ENCODE peak calls at places on chromosomes 3 and 15, in four cellular contexts. D is fibroblast of pulmonary artery, G is NCI-H69, R is HAP-1. F is an unnamed sample.

GRCh38 chr3:122183521-122183892 is at the start of gene CASR:
- DNase-seq in D (no peak), G (no peak), R (no peak), F (no peak)

GRCh38 chr15:31326729-31327673 is at the start of gene KLF13:
- DNase-seq in D (peak), G (peak), R (no peak), F (no peak)

GRCh38 chr3:185658504-185658912 is 72.4 kb downstream of the SENP2 start:
- DNase-seq in D (peak), G (no peak), R (no peak), F (peak)

GRCh38 chr15:47196057-47196456 is 521.2 kb upstream of the SEMA6D start:
- DNase-seq in D (peak), G (peak), R (peak), F (peak)

GRCh38 chr3:38843898-38844297 is 27.9 kb upstream of the SCN10A start:
- DNase-seq in D (peak), G (peak), R (no peak), F (no peak)

GRCh38 chr3:45677045-45677436 is 12.2 kb upstream of the SACM1L start:
- DNase-seq in D (peak), G (no peak), R (no peak), F (peak)

GRCh38 chr3:32835943-32836342 is 18.1 kb downstream of the TRIM71 start:
- DNase-seq in D (no peak), G (no peak), R (no peak), F (no peak)

GRCh38 chr15:45091161-45091560 is 22.8 kb downstream of the DUOX2 start:
- DNase-seq in D (peak), G (no peak), R (no peak), F (no peak)

GRCh38 chr3:133097214-133097613 is 59.0 kb downstream of the TMEM108 start:
- DNase-seq in D (peak), G (peak), R (no peak), F (no peak)

GRCh38 chr15:46652256-46652655 is 1017.4 kb downstream of the SQOR start:
- DNase-seq in D (no peak), G (peak), R (no peak), F (no peak)

GRCh38 chr3:100334340-100335136 is at the start of gene NIT2:
- DNase-seq in D (peak), G (peak), R (peak), F (peak)

GRCh38 chr15:44215594-44215993 is 20.5 kb upstream of the FRMD5 start:
- DNase-seq in D (peak), G (peak), R (no peak), F (no peak)

GRCh38 chr3:119748996-119749395 is 32.9 kb upstream of the NR1I2 start:
- DNase-seq in D (no peak), G (no peak), R (no peak), F (no peak)

GRCh38 chr3:15924914-15925313 is 127.1 kb upstream of the ANKRD28 start:
- DNase-seq in D (no peak), G (peak), R (no peak), F (no peak)

GRCh38 chr3:80141557-80141956 is 373.8 kb upstream of the ROBO1 start:
- DNase-seq in D (no peak), G (no peak), R (no peak), F (no peak)

GRCh38 chr15:31212286-31212685 is 110.8 kb upstream of the TRPM1 start:
- DNase-seq in D (no peak), G (no peak), R (no peak), F (no peak)

GRCh38 chr15:101169457-101170071 is 82.3 kb downstream of the CHSY1 start:
- DNase-seq in D (peak), G (no peak), R (no peak), F (no peak)

GRCh38 chr3:123892195-123892594 is 8.1 kb upstream of the MYLK start:
- DNase-seq in D (no peak), G (no peak), R (no peak), F (no peak)

GRCh38 chr3:53588122-53588521 is 93.7 kb downstream of the CACNA1D start:
- DNase-seq in D (no peak), G (no peak), R (no peak), F (no peak)

GRCh38 chr3:158961911-158962310 is 160.1 kb downstream of the MFSD1 start:
- DNase-seq in D (no peak), G (no peak), R (no peak), F (no peak)

GRCh38 chr15:62187425-62187824 is 22.3 kb upstream of the C2CD4B start:
- DNase-seq in D (no peak), G (no peak), R (no peak), F (no peak)

GRCh38 chr15:63902671-63903035 is 68.9 kb upstream of the HERC1 start:
- DNase-seq in D (no peak), G (no peak), R (no peak), F (no peak)

GRCh38 chr15:70226337-70226980 is 128.7 kb upstream of the TLE3 start:
- DNase-seq in D (no peak), G (peak), R (no peak), F (no peak)

GRCh38 chr3:50652709-50653108 is 22.0 kb upstream of the DOCK3 start:
- DNase-seq in D (peak), G (peak), R (no peak), F (no peak)

GRCh38 chr3:122299872-122300460 is 25.1 kb upstream of the CSTA start:
- DNase-seq in D (peak), G (no peak), R (no peak), F (peak)

GRCh38 chr3:56260262-56260661 is 208.0 kb downstream of the ERC2 start:
- DNase-seq in D (no peak), G (no peak), R (no peak), F (no peak)

GRCh38 chr3:186108106-186108940 is 566 bp downstream of the ETV5 start:
- DNase-seq in D (peak), G (peak), R (peak), F (peak)

GRCh38 chr3:8001712-8002111 is 499.9 kb upstream of the LMCD1 start:
- DNase-seq in D (no peak), G (peak), R (no peak), F (no peak)

GRCh38 chr15:71250936-71251468 is 135.7 kb downstream of the THSD4 start:
- DNase-seq in D (peak), G (peak), R (no peak), F (no peak)

GRCh38 chr3:13146643-13147143 is 73.5 kb upstream of the IQSEC1 start:
- DNase-seq in D (no peak), G (no peak), R (no peak), F (no peak)

GRCh38 chr3:23232016-23232415 is 28.9 kb downstream of the UBE2E2 start:
- DNase-seq in D (peak), G (no peak), R (no peak), F (no peak)

GRCh38 chr15:98155356-98155755 is 194.9 kb downstream of the ARRDC4 start:
- DNase-seq in D (no peak), G (no peak), R (no peak), F (no peak)

GRCh38 chr3:56799251-56799882 is 2.4 kb downstream of the ARHGEF3 start:
- DNase-seq in D (peak), G (peak), R (peak), F (no peak)

GRCh38 chr15:62269504-62269903 is 104.4 kb upstream of the C2CD4B start:
- DNase-seq in D (no peak), G (peak), R (no peak), F (no peak)